ENCODE peak calls at places on chromosomes 5 and 9, in four cellular contexts. One of them, this sample, is unnamed.

GRCh38 chr9:122159925-122160246 is 178 bp downstream of the MORN5 start:
- DNase-seq in IMR-90: no peak
- DNase-seq in A549: no peak
- DNase-seq in HepG2: no peak
- DNase-seq in this sample: no peak

GRCh38 chr5:167953151-167953788 is 338.2 kb upstream of the WWC1 start:
- DNase-seq in IMR-90: no peak
- DNase-seq in A549: no peak
- DNase-seq in HepG2: no peak
- DNase-seq in this sample: no peak

GRCh38 chr5:53482717-53483638 is 2.5 kb downstream of the FST start:
- DNase-seq in IMR-90: peak
- DNase-seq in A549: peak
- DNase-seq in HepG2: peak
- DNase-seq in this sample: peak

GRCh38 chr9:22111871-22112247 is 102.8 kb upstream of the CDKN2B start:
- DNase-seq in IMR-90: peak
- DNase-seq in A549: no peak
- DNase-seq in HepG2: no peak
- DNase-seq in this sample: no peak

GRCh38 chr9:95506438-95506691 is 10.4 kb downstream of the PTCH1 start:
- DNase-seq in IMR-90: peak
- DNase-seq in A549: peak
- DNase-seq in HepG2: peak
- DNase-seq in this sample: no peak

GRCh38 chr5:1760656-1761452 is 38.8 kb downstream of the MRPL36 start:
- DNase-seq in IMR-90: no peak
- DNase-seq in A549: no peak
- DNase-seq in HepG2: no peak
- DNase-seq in this sample: no peak

GRCh38 chr9:121246821-121247511 is 21.0 kb upstream of the GSN start:
- DNase-seq in IMR-90: peak
- DNase-seq in A549: no peak
- DNase-seq in HepG2: no peak
- DNase-seq in this sample: no peak

GRCh38 chr5:130425405-130425804 is 521.1 kb downstream of the CHSY3 start:
- DNase-seq in IMR-90: no peak
- DNase-seq in A549: no peak
- DNase-seq in HepG2: peak
- DNase-seq in this sample: no peak

GRCh38 chr9:6758418-6759113 is 793 bp downstream of the KDM4C start:
- DNase-seq in IMR-90: peak
- DNase-seq in A549: peak
- DNase-seq in HepG2: peak
- DNase-seq in this sample: no peak

GRCh38 chr5:74432240-74432639 is 208.3 kb downstream of the ENC1 start:
- DNase-seq in IMR-90: no peak
- DNase-seq in A549: no peak
- DNase-seq in HepG2: no peak
- DNase-seq in this sample: no peak

DNA sequence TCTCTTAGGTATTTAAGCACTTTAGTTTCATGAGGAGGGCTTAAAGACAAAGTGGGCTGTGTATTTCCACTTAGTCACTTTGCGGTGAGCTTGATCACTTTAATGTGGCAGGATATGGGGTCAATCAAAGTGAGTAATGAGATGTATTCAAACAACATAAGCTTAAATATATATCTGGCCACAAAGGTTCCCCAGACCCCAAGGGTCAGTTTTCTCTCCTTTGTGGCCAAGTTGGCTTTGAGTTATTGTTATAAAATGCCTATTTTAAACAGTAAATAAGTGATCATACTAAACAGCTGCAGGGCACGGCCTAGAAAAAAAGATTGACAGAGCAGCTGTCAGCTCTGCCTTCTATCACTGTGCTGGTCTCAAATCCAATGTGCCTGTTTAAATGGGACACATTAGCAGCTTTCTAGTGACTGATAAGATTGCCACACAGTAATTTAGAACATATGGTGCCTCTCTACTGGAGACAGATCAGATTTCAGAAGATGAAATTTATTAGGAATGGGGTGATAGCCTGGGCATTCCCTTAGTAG is 363.9 kb downstream of the AGTPBP1 start:
- DNase-seq in IMR-90: no peak
- DNase-seq in A549: no peak
- DNase-seq in HepG2: no peak
- DNase-seq in this sample: no peak
- TF ChIP-seq MAZ in IMR-90: no peak
- TF ChIP-seq MAZ in A549: no peak
- TF ChIP-seq MAZ in HepG2: no peak
- TF ChIP-seq MAZ in this sample: no peak

DNA sequence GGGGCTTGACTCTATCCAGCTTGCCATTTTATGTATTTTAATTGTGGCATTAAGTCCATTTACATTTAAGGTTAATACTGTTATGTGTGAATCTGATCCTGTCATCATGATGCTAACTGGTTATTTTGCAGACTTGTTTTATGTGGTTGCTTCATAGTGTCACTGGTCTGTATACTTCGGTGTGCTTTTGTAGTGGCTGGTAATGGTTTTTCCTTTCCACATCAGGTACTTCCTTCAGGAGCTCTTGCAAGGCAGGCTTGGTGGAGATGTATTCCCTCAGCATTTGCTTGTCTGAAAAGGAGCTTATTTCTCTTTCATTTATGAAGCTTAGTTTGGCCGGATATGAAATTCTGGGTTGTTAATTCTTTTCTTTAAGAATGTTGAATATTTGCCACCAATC is 145.9 kb downstream of the CPLANE1 start:
- DNase-seq in IMR-90: no peak
- DNase-seq in A549: no peak
- DNase-seq in HepG2: no peak
- DNase-seq in this sample: no peak
- TF ChIP-seq MAZ in IMR-90: no peak
- TF ChIP-seq MAZ in A549: no peak
- TF ChIP-seq MAZ in HepG2: no peak
- TF ChIP-seq MAZ in this sample: no peak

DNA sequence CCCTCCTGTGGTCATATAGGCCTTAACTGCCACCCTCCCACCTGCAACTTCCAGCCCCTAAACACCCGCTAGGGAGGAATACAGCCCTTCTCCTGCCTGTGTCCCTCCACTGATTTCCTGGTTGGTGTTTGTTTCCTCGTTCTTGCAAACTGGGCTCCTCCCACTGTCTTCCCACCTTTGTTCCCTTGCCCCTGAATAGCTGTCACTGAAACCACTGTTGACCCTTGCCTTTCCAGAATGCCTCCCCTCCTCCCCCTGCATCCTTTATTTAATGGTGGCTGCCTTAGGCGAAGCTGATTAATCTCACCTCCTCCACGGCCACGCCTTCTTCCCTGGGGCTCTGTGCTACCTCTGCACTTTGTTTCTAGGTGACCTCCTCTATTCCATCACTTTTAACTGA is 626.7 kb downstream of the BNC2 start:
- DNase-seq in IMR-90: no peak
- DNase-seq in A549: no peak
- DNase-seq in HepG2: no peak
- DNase-seq in this sample: no peak
- TF ChIP-seq MAZ in IMR-90: no peak
- TF ChIP-seq MAZ in A549: no peak
- TF ChIP-seq MAZ in HepG2: no peak
- TF ChIP-seq MAZ in this sample: no peak

DNA sequence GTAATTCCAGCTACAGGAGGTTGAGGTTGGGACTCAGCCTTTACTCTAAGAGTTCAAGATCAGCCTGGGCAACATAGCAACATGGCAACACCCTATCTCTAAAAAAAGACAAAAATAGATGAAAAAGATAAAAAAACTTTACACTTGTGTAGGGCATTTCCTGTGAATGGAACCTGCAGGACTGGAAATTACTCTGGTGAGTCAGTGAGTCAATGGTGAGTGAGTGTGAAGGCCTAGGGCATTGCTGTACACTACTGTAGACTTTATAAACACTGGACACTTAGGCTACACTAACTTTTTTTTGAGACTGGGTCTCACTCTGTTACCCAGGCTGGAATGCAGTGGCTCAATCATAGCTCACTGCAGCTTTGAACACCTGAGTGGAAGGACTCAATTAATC is 19.5 kb upstream of the ARSI start:
- DNase-seq in IMR-90: peak
- DNase-seq in A549: no peak
- DNase-seq in HepG2: no peak
- DNase-seq in this sample: no peak
- TF ChIP-seq MAZ in IMR-90: no peak
- TF ChIP-seq MAZ in A549: no peak
- TF ChIP-seq MAZ in HepG2: no peak
- TF ChIP-seq MAZ in this sample: no peak

GRCh38 chr5:120446896-120447295 is 17.2 kb upstream of the PRR16 start:
- DNase-seq in IMR-90: no peak
- DNase-seq in A549: no peak
- DNase-seq in HepG2: no peak
- DNase-seq in this sample: no peak
- TF ChIP-seq MAZ in IMR-90: no peak
- TF ChIP-seq MAZ in A549: no peak
- TF ChIP-seq MAZ in HepG2: no peak
- TF ChIP-seq MAZ in this sample: no peak

DNA sequence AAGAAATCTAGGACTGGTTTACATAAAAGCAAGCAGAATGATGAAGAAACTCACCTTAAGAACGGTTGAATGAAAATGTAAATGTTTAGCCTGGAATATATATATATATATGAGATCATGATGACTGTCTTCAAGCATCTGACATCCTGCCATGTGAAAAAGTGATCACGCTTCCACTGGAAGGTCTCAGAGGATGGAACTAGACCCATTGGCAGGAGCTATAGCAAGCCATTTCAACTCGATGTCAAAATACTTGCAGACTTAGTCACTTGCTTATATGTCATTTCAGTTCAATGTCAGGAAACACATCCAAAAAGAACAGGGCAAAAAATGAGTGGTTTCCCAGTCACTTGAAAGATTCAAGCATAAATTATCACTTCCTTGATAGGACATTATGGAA is 22.2 kb upstream of the TMEM161B start:
- DNase-seq in IMR-90: peak
- DNase-seq in A549: no peak
- DNase-seq in HepG2: no peak
- DNase-seq in this sample: no peak
- TF ChIP-seq MAZ in IMR-90: no peak
- TF ChIP-seq MAZ in A549: no peak
- TF ChIP-seq MAZ in HepG2: no peak
- TF ChIP-seq MAZ in this sample: no peak

This sample was measured in K562.